ENCODE peak calls at places on chromosomes 12 and 14, in seven cellular contexts. I is iPS-NIHi11; Q is fibroblast of gingiva; H is neural progenitor cell; Z is activated CD4-positive, alpha-beta T cell treated with anti-CD3 and anti-CD28 coated beads for 24 hours; E is NCI-H2029; G is LoVo. P is an unnamed sample.

GRCh38 chr12:22407397-22407796 is 72.9 kb upstream of the ST8SIA1 start:
- DNase-seq in I (no peak), Q (no peak), H (no peak), Z (no peak), E (no peak), G (no peak), P (no peak)

GRCh38 chr12:83802011-83802410 is 1110.6 kb downstream of the SLC6A15 start:
- DNase-seq in I (no peak), Q (no peak), H (no peak), Z (no peak), E (no peak), G (no peak), P (no peak)

GRCh38 chr12:29889737-29890136 is 106.0 kb upstream of the TMTC1 start:
- DNase-seq in I (peak), Q (peak), H (peak), Z (no peak), E (peak), G (peak), P (peak)

GRCh38 chr12:48068457-48068856 is 37.4 kb downstream of the SENP1 start:
- DNase-seq in I (no peak), Q (no peak), H (no peak), Z (no peak), E (no peak), G (no peak), P (no peak)

GRCh38 chr12:65074932-65075331 is 46.2 kb downstream of the WIF1 start:
- DNase-seq in I (peak), Q (no peak), H (no peak), Z (no peak), E (no peak), G (peak), P (no peak)

GRCh38 chr14:77250927-77251326 is 20.1 kb downstream of the NGB start:
- DNase-seq in I (no peak), Q (no peak), H (no peak), Z (no peak), E (no peak), G (no peak), P (no peak)

GRCh38 chr14:105275267-105275946 is 25.4 kb downstream of the BRF1 start:
- DNase-seq in I (no peak), Q (peak), H (no peak), Z (no peak), E (no peak), G (no peak), P (peak)

GRCh38 chr14:34322940-34323418 is 139.1 kb downstream of the SPTSSA start:
- DNase-seq in I (peak), Q (peak), H (peak), Z (peak), E (peak), G (peak), P (peak)

GRCh38 chr12:64137117-64137516 is 85.0 kb downstream of the KICS2 start:
- DNase-seq in I (no peak), Q (no peak), H (no peak), Z (no peak), E (no peak), G (no peak), P (no peak)

GRCh38 chr12:106790020-106790419 is 15.5 kb downstream of the RIC8B start:
- DNase-seq in I (no peak), Q (no peak), H (no peak), Z (no peak), E (no peak), G (no peak), P (no peak)

GRCh38 chr12:13749380-13749779 is 232.0 kb downstream of the GRIN2B start:
- DNase-seq in I (peak), Q (no peak), H (peak), Z (no peak), E (no peak), G (no peak), P (no peak)

GRCh38 chr14:53060046-53060445 is 93.1 kb downstream of the DDHD1 start:
- DNase-seq in I (no peak), Q (no peak), H (no peak), Z (no peak), E (no peak), G (no peak), P (no peak)

GRCh38 chr14:100872241-100872640 is 31.3 kb downstream of the RTL1 start:
- DNase-seq in I (no peak), Q (peak), H (no peak), Z (no peak), E (no peak), G (no peak), P (no peak)

GRCh38 chr14:95024380-95024779 is 132.9 kb downstream of the DICER1 start:
- DNase-seq in I (no peak), Q (no peak), H (no peak), Z (no peak), E (no peak), G (no peak), P (no peak)

GRCh38 chr14:65184032-65184764 is 81.9 kb upstream of the MAX start:
- DNase-seq in I (no peak), Q (no peak), H (no peak), Z (no peak), E (no peak), G (no peak), P (no peak)

GRCh38 chr12:64691227-64691792 is 67.9 kb downstream of the GNS start:
- DNase-seq in I (peak), Q (no peak), H (peak), Z (no peak), E (peak), G (no peak), P (no peak)

GRCh38 chr12:55829967-55830600 is 697 bp upstream of the DNAJC14 start:
- DNase-seq in I (peak), Q (no peak), H (peak), Z (peak), E (peak), G (no peak), P (no peak)

GRCh38 chr12:49108958-49109404 is 1.7 kb downstream of the LMBR1L start:
- DNase-seq in I (no peak), Q (no peak), H (no peak), Z (no peak), E (no peak), G (no peak), P (no peak)

GRCh38 chr12:101074940-101075680 is 134.9 kb downstream of the SLC5A8 start:
- DNase-seq in I (no peak), Q (no peak), H (no peak), Z (no peak), E (no peak), G (no peak), P (no peak)

GRCh38 chr12:15590180-15590826 is 198.9 kb downstream of the EPS8 start:
- DNase-seq in I (peak), Q (peak), H (peak), Z (no peak), E (peak), G (peak), P (no peak)

GRCh38 chr12:65741662-65742480 is 82.4 kb upstream of the HMGA2 start:
- DNase-seq in I (peak), Q (peak), H (peak), Z (no peak), E (no peak), G (peak), P (peak)

GRCh38 chr12:122421815-122422737 is at the start of gene CLIP1:
- DNase-seq in I (peak), Q (peak), H (peak), Z (peak), E (peak), G (peak), P (peak)

GRCh38 chr14:96016761-96017160 is 22.4 kb upstream of the C14orf132 start:
- DNase-seq in I (no peak), Q (no peak), H (peak), Z (no peak), E (peak), G (no peak), P (no peak)

GRCh38 chr14:89899917-89900680 is 54.4 kb downstream of the EFCAB11 start:
- DNase-seq in I (peak), Q (peak), H (peak), Z (no peak), E (no peak), G (peak), P (no peak)

GRCh38 chr12:9699898-9700605 is 30.5 kb downstream of the CLEC2D start:
- DNase-seq in I (no peak), Q (no peak), H (no peak), Z (no peak), E (no peak), G (no peak), P (no peak)

GRCh38 chr14:72883963-72884362 is 9.9 kb downstream of the DPF3 start:
- DNase-seq in I (no peak), Q (no peak), H (no peak), Z (no peak), E (no peak), G (no peak), P (no peak)

GRCh38 chr14:95038521-95039250 is 118.6 kb downstream of the DICER1 start:
- DNase-seq in I (no peak), Q (no peak), H (no peak), Z (no peak), E (no peak), G (no peak), P (no peak)

GRCh38 chr12:52358575-52359350 is 8.5 kb downstream of the KRT85 start:
- DNase-seq in I (no peak), Q (no peak), H (no peak), Z (no peak), E (no peak), G (no peak), P (no peak)

GRCh38 chr12:71661977-71662522 is 1.6 kb downstream of the ZFC3H1 start:
- DNase-seq in I (no peak), Q (peak), H (no peak), Z (no peak), E (no peak), G (no peak), P (peak)

GRCh38 chr12:122406701-122407154 is 15.7 kb downstream of the CLIP1 start:
- DNase-seq in I (no peak), Q (peak), H (no peak), Z (no peak), E (no peak), G (peak), P (peak)

GRCh38 chr12:124147579-124147978 is 147.3 kb upstream of the RFLNA start:
- DNase-seq in I (no peak), Q (no peak), H (no peak), Z (no peak), E (no peak), G (no peak), P (no peak)

GRCh38 chr12:95877622-95878021 is 18.9 kb downstream of the SNRPF start:
- DNase-seq in I (no peak), Q (no peak), H (no peak), Z (no peak), E (no peak), G (no peak), P (no peak)

GRCh38 chr12:46384451-46385301 is 12.1 kb upstream of the SLC38A2 start:
- DNase-seq in I (no peak), Q (no peak), H (no peak), Z (no peak), E (no peak), G (no peak), P (no peak)

GRCh38 chr14:23831591-23831990 is 122.0 kb upstream of the DHRS4 start:
- DNase-seq in I (no peak), Q (no peak), H (no peak), Z (no peak), E (no peak), G (no peak), P (no peak)

GRCh38 chr12:109844091-109844490 is 10.9 kb upstream of the TRPV4 start:
- DNase-seq in I (no peak), Q (peak), H (no peak), Z (no peak), E (no peak), G (no peak), P (no peak)

GRCh38 chr12:41437578-41437977 is 249.5 kb downstream of the PDZRN4 start:
- DNase-seq in I (no peak), Q (no peak), H (no peak), Z (no peak), E (no peak), G (no peak), P (no peak)

GRCh38 chr14:99518441-99519346 is 37.5 kb downstream of the CCNK start:
- DNase-seq in I (peak), Q (no peak), H (peak), Z (peak), E (no peak), G (peak), P (no peak)

GRCh38 chr12:130460611-130461478 is 123.2 kb downstream of the PIWIL1 start:
- DNase-seq in I (no peak), Q (no peak), H (no peak), Z (no peak), E (no peak), G (no peak), P (no peak)

P was measured in stromal cell of bone marrow.